ENCODE peak calls at places on chromosomes 2 and 18, in six cellular contexts. B is neuronal stem cell, P is neural progenitor cell, E is mammary epithelial cell, Y is GM23248, R is keratinocyte. C is an unnamed sample.

GRCh38 chr2:98556634-98557033 is 51.7 kb downstream of the COA5 start:
- DNase-seq in B (no peak), P (no peak), E (no peak), Y (no peak), R (no peak), C (peak)

GRCh38 chr18:77065221-77065981 is 67.2 kb downstream of the MBP start:
- DNase-seq in B (no peak), P (no peak), E (peak), Y (peak), R (no peak), C (peak)

GRCh38 chr2:111647359-111647758 is 236.6 kb downstream of the ANAPC1 start:
- DNase-seq in B (no peak), P (no peak), E (no peak), Y (no peak), R (no peak), C (no peak)

GRCh38 chr2:181911830-181912229 is 20.3 kb downstream of the ITPRID2 start:
- DNase-seq in B (no peak), P (no peak), E (no peak), Y (no peak), R (no peak), C (no peak)

GRCh38 chr2:235235977-235236767 is 257.7 kb upstream of the AGAP1 start:
- DNase-seq in B (no peak), P (no peak), E (no peak), Y (no peak), R (no peak), C (no peak)

GRCh38 chr18:42112657-42113420 is 157.8 kb downstream of the PIK3C3 start:
- DNase-seq in B (no peak), P (no peak), E (no peak), Y (peak), R (no peak), C (no peak)

GRCh38 chr2:155852156-155852555 is 480.4 kb downstream of the NR4A2 start:
- DNase-seq in B (no peak), P (no peak), E (no peak), Y (no peak), R (no peak), C (no peak)

GRCh38 chr2:61356958-61357350 is 113.9 kb downstream of the USP34 start:
- DNase-seq in B (no peak), P (no peak), E (no peak), Y (peak), R (no peak), C (no peak)

GRCh38 chr18:985301-985700 is 80.6 kb downstream of the ADCYAP1 start:
- DNase-seq in B (no peak), P (peak), E (no peak), Y (no peak), R (no peak), C (no peak)

GRCh38 chr2:960064-960736 is 9.6 kb downstream of the SNTG2 start:
- DNase-seq in B (no peak), P (no peak), E (no peak), Y (no peak), R (no peak), C (no peak)

GRCh38 chr2:160928854-160929301 is 231.3 kb upstream of the TANK start:
- DNase-seq in B (no peak), P (no peak), E (peak), Y (peak), R (no peak), C (no peak)

GRCh38 chr2:20400306-20400705 is 46.6 kb upstream of the RHOB start:
- DNase-seq in B (no peak), P (no peak), E (no peak), Y (no peak), R (no peak), C (no peak)

GRCh38 chr2:212794471-212794870 is 255.9 kb upstream of the ERBB4 start:
- DNase-seq in B (no peak), P (no peak), E (peak), Y (no peak), R (no peak), C (no peak)

GRCh38 chr18:55768255-55768654 is 180.3 kb upstream of the TCF4 start:
- DNase-seq in B (no peak), P (no peak), E (no peak), Y (no peak), R (no peak), C (no peak)

GRCh38 chr18:21689736-21690135 is 14.8 kb downstream of the ABHD3 start:
- DNase-seq in B (no peak), P (no peak), E (no peak), Y (no peak), R (no peak), C (no peak)

GRCh38 chr18:1998121-1998520 is 573.2 kb downstream of the METTL4 start:
- DNase-seq in B (no peak), P (no peak), E (peak), Y (no peak), R (no peak), C (no peak)

GRCh38 chr2:126793885-126794613 is 104.6 kb upstream of the TEX51 start:
- DNase-seq in B (no peak), P (no peak), E (no peak), Y (no peak), R (no peak), C (no peak)

GRCh38 chr2:213934560-213934959 is 476.3 kb upstream of the VWC2L start:
- DNase-seq in B (no peak), P (peak), E (peak), Y (peak), R (no peak), C (peak)

DNA sequence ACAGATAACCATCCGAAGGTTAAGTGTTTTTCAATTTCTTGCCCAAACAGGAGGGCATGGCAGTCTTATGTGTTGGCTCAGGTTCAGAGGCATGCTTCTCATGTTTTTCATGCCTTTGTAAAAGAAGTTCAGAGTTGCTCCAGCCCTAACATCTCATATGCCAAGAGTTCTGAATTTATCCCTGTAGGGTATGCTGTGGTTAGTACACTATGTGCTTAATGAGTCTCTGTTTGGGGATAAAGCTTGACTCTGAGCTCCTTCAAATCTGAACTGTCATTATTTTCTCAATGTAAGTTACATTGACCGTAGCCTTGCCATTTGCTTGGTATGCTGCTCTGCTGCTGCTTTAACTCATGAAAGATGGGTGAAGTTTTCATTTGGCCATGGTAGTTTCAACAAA is 67.9 kb upstream of the PNPT1 start:
- DNase-seq in B (no peak), P (no peak), E (peak), Y (peak), R (peak), C (no peak)
- H2AFZ ChIP-seq in B (no peak), P (no peak), E (peak), Y (peak), R (peak), C (no peak)

GRCh38 chr2:215022418-215022817 is 116.0 kb downstream of the ABCA12 start:
- DNase-seq in B (no peak), P (no peak), E (peak), Y (peak), R (no peak), C (no peak)
- H3K9ac ChIP-seq in B (no peak), P (no peak), E (no peak), Y (no peak), R (no peak), C (no peak)

DNA sequence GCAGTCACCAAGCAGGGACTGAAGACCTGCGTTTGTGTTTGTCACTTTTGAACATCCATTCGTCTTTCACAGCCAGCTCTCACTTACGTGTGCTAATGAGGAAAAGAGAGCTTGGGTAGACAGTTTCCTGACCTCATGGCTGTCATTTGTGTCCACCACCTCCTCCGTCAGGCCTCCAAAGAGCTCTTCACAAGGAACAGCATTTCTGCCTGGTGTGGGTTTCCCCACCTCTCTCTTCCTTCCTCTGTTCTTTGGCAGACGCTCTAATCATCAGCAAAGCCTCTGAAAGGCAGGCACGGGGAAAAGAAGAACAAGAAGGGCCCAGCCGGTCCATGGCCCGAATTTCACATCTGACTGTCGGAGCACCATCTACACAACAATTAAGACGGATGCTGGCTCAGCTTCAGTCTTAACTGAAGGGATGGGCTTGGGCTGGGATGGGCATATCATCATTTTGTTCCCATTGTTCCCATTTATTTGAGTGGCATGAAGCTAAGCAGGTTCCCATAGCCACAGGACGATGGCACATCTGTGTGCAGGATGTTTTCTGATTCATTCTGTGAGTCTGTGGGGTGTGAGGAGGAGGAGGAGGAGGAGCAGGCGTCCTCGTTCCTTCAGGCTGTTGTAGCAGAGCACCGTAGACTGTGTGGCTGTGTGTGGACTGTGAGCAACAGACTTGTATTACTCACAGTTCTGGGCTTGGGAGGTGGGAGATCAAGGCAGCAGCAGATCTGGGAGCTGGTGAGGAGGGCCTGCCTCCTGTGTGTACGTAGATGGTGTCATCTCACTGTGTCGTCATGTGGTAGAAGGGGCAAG is 66.4 kb downstream of the TSHZ1 start:
- DNase-seq in B (no peak), P (no peak), E (no peak), Y (peak), R (no peak), C (no peak)
- H2AFZ ChIP-seq in B (no peak), P (no peak), E (no peak), Y (no peak), R (no peak), C (no peak)

GRCh38 chr2:230643576-230644291 is 68.9 kb upstream of the CAB39 start:
- DNase-seq in B (no peak), P (no peak), E (no peak), Y (no peak), R (no peak), C (no peak)
- H3K9ac ChIP-seq in B (no peak), P (no peak), E (no peak), Y (no peak), R (no peak), C (no peak)

DNA sequence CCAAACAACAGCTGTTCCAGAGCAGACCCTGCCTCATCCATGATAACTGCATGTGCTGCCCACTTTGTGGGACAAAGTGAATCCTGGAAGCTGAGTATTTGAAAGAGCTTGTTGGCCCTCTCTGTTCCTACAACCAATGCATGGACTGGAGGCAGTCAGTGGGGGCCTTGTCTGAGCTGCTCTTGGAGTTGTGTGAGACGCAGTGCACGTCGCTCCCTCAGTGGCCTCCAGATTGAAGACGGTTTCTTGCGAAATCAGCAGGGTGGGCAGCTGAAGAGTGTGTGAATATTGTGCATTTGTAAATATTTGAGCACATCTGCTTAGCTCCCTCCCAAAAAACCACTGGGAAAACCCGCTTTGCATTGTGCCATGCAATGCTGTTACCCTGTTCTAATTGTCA is 782.8 kb downstream of the PLCL1 start:
- DNase-seq in B (no peak), P (no peak), E (no peak), Y (no peak), R (no peak), C (no peak)
- H2AFZ ChIP-seq in B (peak), P (peak), E (no peak), Y (no peak), R (no peak), C (no peak)

DNA sequence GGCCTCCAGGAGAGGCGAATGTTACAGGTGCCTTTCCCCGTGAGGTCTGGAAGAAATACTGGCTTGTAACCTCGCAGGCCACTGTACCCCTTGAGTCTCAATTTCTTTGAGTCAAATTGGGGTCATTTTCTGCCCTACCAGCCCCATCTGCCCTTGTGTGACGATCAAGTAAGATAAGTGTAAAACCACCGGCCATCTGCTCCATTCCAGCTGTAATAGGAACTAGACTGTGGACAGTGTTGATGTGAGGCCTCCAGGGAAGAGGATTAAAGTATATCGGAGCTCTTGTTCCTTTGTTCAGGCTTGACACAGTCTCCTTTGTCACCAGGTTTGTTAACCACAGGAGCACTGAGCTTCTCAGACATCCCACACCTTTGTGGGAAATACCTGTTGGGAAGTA is 65.6 kb downstream of the MRPS9 start:
- DNase-seq in B (no peak), P (peak), E (no peak), Y (no peak), R (no peak), C (no peak)
- H3K9ac ChIP-seq in B (no peak), P (no peak), E (no peak), Y (no peak), R (no peak), C (no peak)

DNA sequence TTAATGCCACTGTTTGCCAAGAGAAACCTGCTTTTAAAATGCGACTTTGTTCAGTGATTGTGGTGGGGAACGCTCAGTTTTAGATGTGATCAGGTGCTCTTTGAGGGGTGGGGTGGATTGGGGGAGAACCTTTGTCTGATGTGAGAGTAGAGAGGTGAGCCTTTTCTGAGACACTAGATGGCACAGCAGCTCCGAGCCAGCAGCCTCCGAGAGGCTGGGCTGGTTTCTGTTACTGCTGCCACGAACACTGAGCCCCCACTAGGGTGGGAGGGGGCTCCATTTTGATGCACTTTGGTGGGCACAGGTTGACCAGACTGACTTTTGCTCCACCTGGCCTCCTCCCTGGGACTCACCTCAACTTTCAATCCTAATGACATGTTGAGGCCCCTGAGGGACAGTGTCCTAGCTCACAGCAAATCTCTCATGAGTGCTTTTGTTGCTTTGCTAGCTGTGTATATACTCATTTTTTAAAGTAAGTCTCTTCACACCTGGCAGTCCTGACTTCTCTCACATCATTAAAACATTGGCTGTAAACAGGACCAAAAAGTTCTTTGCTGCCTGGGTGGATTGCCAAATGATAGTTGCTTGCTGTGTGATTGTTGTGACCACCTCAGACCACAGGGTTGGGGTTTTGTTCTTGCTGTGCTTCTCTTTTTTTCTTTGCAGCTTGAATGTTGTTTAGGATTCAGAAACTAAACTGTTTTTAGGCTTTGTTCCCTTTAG is 98.2 kb upstream of the MAP3K20 start:
- DNase-seq in B (no peak), P (peak), E (no peak), Y (no peak), R (no peak), C (no peak)
- H2AFZ ChIP-seq in B (no peak), P (peak), E (no peak), Y (no peak), R (no peak), C (no peak)

DNA sequence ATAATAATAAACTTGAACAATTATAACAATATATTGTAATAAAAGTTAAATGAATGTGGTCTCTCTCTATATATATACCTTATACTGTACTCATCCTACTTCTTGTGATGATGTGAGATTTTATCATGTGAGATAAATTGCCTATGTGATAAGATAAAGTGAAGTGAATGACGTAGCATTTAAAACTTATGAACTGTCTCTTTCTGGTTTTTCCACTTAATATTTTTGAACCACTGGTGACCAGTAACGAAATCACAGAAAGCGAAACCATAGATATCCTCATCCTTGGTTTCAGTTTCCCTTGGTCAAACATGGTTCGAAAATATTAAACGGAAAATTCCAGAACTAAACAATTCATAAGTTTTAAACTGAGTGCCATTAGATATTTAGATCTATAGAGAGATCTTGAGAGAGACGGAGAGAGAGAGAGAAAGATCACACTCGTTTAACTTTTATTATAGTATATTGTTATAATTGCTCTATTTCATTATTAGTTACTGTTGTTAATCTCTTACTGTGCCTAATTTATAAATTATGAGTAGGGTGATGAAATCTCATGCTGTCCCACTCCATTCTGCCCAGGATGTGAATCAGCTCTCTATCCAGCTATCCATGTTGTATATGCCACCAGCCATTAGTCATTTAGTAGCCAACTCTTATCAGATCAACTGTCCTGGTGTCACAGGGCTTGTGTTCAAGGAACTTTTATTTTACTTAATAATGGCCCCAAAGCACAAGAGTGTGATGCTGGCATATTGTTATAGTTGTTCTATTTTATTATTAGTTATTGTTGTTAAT is 156.8 kb downstream of the THADA start:
- DNase-seq in B (no peak), P (no peak), E (no peak), Y (peak), R (no peak), C (no peak)
- H3K9ac ChIP-seq in B (no peak), P (no peak), E (no peak), Y (no peak), R (no peak), C (no peak)

C was measured in Karpas-422.